ENCODE peak calls at places on chromosomes 16 and 17, in four cellular contexts. G, M, X and U are unnamed samples.

GRCh38 chr17:7263071-7263800 is 958 bp upstream of the CLDN7 start:
- DNase-seq in M (no peak), X (no peak), G (no peak), U (no peak)

GRCh38 chr16:7421578-7421977 is 88.9 kb downstream of the RBFOX1 start:
- DNase-seq in M (no peak), X (no peak), G (no peak), U (no peak)

GRCh38 chr17:28667870-28668269 is 5.9 kb downstream of the SUPT6H start:
- DNase-seq in G (no peak), M (no peak), X (no peak), U (no peak)

GRCh38 chr17:68580236-68580903 is 20.8 kb downstream of the FAM20A start:
- DNase-seq in X (peak; percentile 76), G (no peak), M (no peak), U (no peak)

GRCh38 chr16:2814757-2815298 is 2.2 kb upstream of the PRSS21 start:
- DNase-seq in G (no peak), M (no peak), X (no peak), U (no peak)

GRCh38 chr17:70539172-70539924 is 370.0 kb downstream of the KCNJ2 start:
- DNase-seq in X (no peak), M (no peak), G (no peak), U (no peak)

GRCh38 chr16:3752984-3753383 is 35.7 kb upstream of the TRAP1 start:
- DNase-seq in X (no peak), G (no peak), M (no peak), U (no peak)

GRCh38 chr16:65071371-65072311 is 50.2 kb downstream of the CDH11 start:
- DNase-seq in X (peak; percentile 60), M (no peak), G (no peak), U (no peak)

GRCh38 chr17:39740357-39741111 is 2.8 kb downstream of the GRB7 start:
- DNase-seq in X (no peak), G (peak; percentile 60), M (peak; percentile 62), U (no peak)

GRCh38 chr17:38324732-38325131 is 19.0 kb downstream of the GPR179 start:
- DNase-seq in G (no peak), M (no peak), X (no peak), U (no peak)
- H3K9me3 ChIP-seq in G (no peaks in the 10 kb centered on the region), M (no peaks in the 10 kb centered on the region), X (no peaks in the 10 kb centered on the region), U (no peaks in the 10 kb centered on the region)

GRCh38 chr17:56629450-56630187 is 36.1 kb downstream of the NOG start:
- DNase-seq in M (no peak), G (peak; percentile 77), X (no peak), U (peak; percentile 7)
- H3K27ac ChIP-seq in M (no peak overlapping the region), G (no peak overlapping the region), X (no peak overlapping the region), U (no peak overlapping the region)

DNA sequence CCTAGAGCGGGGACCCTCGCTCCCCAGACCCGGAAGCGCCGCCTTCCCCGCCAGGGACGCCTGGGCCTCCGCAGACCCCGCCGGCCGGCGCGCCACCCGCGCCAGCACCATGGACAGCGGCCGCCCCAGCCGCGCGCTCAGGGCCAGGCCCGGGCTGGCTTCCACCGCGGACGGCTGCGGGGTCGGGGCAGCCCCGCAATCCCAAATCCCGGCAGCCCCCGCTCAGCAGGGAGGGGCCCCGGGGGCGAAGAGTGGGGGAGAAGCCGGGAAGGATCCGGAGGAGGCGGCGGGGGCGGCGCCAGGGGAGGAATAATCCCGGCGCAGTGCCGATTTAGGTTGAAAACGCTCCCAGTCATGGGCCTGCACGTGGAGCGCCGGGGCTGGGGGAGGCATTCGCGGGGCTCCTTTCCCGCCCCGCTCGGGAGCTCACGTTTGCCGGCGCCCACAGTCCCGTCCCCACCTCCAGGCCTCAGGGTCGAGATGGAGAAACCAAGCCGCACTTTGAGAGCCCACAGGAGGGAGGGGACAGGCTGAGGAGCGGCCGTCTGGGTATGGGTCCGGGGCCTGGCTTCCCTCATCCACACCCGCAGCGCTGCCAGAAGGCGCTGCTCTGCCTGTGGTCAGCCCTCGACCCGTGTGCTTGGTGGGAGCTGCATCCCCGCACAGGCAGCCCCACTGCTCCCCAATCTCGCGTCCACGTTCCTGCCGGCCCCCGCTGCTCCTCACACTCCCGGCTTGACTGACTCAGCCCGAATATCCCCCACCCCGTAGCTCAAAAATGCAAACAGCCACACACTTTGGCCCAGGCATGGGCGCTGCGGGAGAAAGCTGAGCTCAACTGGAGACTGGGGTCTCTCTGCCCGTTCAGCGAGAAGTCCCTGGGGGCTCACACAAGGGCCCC is 4.7 kb downstream of the FBXL16 start:
- DNase-seq in G (no peak), M (no peak), X (no peak), U (no peak)
- H3K9me3 ChIP-seq in G (no peaks in the 10 kb centered on the region), M (no peaks in the 10 kb centered on the region), X (no peaks in the 10 kb centered on the region), U (no peaks in the 10 kb centered on the region)

GRCh38 chr17:57478851-57479250 is 222.5 kb downstream of the MSI2 start:
- DNase-seq in M (no peak), X (no peak), G (no peak), U (no peak)
- H3K27ac ChIP-seq in M (no peak overlapping the region), X (no peak overlapping the region), G (no peak overlapping the region), U (peak overlapping the region; percentile 0)

GRCh38 chr16:59067207-59067606 is 333.1 kb upstream of the GOT2 start:
- DNase-seq in X (no peak), M (no peak), G (no peak), U (no peak)
- H3K9me3 ChIP-seq in X (peaks cover 23% of the 10 kb centered on the region), M (no peaks in the 10 kb centered on the region), G (no peaks in the 10 kb centered on the region), U (peaks cover 6% of the 10 kb centered on the region)

DNA sequence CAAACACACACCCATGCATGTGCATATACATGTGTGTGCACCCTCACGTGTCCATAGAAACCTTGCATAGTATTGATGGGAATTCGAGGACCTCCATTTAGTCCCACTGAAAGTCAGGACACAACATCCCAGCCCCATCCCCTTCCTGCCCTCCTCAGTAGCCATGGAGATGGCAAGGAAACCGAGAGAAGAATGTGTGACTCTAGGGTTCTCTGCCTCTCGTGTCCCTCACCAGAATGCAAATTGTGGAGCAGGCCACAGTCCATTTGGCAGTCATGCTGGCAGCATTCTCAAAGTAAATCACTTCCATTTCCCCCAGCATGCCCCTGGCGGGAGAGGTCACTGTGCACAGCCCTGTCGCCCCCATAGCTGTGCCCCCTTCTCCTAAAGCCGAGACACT is 141.1 kb downstream of the MSI2 start:
- DNase-seq in G (no peak), X (no peak), M (no peak), U (no peak)
- H3K27ac ChIP-seq in G (no peak overlapping the region), X (no peak overlapping the region), M (no peak overlapping the region), U (no peak overlapping the region)

GRCh38 chr16:71449020-71449419 is 7.2 kb upstream of the TLE7 start:
- DNase-seq in M (no peak), X (no peak), G (no peak), U (no peak)
- H3K9me3 ChIP-seq in M (peaks cover 13% of the 10 kb centered on the region), X (peaks cover 99% of the 10 kb centered on the region), G (peaks cover 97% of the 10 kb centered on the region), U (peaks cover 70% of the 10 kb centered on the region)

DNA sequence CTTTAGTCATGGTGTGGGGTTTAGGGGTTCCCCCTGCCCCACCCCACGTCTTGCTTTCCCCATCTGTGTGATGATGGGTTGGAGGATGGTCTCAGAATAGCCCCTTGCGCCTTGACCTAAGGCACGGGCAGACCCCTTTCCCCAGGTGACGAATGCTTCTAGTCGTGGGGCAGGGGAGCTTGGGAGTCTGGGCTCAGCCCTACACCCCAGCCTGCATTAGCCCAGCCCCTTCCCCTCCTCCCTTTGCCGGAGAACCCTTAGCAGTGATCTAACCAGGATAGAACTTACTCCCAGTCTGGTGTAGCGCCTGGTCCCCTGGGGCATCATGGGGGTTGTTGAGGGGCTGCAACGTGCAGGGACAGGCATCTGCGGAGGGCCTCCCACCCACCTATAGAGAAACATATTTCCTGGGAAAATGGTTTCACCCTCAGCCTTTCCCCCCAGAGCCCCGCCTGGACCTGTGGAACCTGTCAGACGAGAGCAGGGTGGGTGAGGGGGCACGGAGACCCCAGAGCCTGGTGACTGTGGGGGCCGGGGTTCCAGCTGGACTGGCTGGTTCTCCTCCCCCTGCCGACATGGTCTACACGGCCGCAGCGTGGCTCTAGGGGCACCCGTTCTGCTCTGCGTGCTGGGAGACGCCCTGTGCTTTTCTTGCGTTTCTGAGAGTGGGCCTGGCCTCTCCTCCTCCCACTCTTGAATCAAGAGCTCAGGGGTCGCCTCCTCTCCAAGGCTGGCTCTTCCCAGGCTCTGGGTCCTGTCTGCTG is 4.7 kb downstream of the SMTNL2 start:
- DNase-seq in X (peak; percentile 60), M (no peak), G (no peak), U (no peak)
- H3K27ac ChIP-seq in X (no peak overlapping the region), M (no peak overlapping the region), G (no peak overlapping the region), U (no peak overlapping the region)

GRCh38 chr16:28880589-28880915 is 2.3 kb downstream of the ATP2A1 start:
- DNase-seq in G (no peak), M (no peak), X (no peak), U (no peak)

GRCh38 chr16:28879841-28880588 is 1.7 kb downstream of the ATP2A1 start:
- DNase-seq in X (peak; percentile 94), M (peak; percentile 79), G (peak; percentile 97), U (peak; percentile 29)

GRCh38 chr16:28878083-28878926 is at the start of gene ATP2A1:
- DNase-seq in X (no peak), G (no peak), M (no peak), U (no peak)

GRCh38 chr16:28880955-28881354 is 2.7 kb downstream of the ATP2A1 start:
- DNase-seq in M (no peak), G (no peak), X (no peak), U (no peak)

DNA sequence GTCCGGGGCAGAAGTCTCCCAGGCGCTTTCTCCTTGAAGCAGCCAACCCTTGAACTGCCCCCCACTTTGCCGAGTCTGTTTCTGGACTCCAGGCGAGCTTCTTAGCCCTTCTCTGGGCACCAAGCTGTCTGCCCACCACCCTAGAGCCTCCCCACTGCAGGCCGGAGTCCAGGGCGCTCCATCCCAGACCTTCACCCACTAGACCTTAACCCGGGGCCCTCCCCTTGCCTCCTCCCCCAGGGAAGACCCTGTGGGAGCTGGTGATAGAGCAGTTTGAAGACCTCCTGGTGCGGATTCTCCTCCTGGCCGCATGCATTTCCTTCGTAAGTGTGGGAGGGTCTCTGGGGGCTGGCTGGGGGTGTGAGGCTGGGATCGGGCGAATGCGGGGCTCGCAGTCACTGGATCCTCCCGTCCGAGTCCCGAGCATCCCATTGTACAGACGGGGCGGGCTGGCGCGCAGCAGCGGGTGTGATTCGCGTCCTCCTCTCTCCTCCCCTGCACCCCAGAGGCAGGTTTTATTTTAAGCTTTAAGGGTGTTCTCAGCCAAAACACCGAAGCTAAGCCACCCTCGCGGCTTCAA is 1.1 kb downstream of the ATP2A1 start:
- DNase-seq in M (no peak), X (no peak), G (no peak), U (no peak)
- H3K9me3 ChIP-seq in M (no peaks in the 10 kb centered on the region), X (no peaks in the 10 kb centered on the region), G (no peaks in the 10 kb centered on the region), U (no peaks in the 10 kb centered on the region)